ENCODE peak calls at places on chromosomes 13 and 19, in five cellular contexts. D is spleen; H is HCT116; K is WERI-Rb-1; U is CD4-positive, CD25-positive, alpha-beta regulatory T cell. W is an unnamed sample. For H3K9me3, the result is how much of the 10 kb centered on the place peaks cover.

GRCh38 chr19:47005873-47006272 is 13.8 kb upstream of the NPAS1 start:
- DNase-seq in H (peak), U (no peak), K (no peak), D (no peak), W (no peak)

GRCh38 chr13:72127031-72127430 is 260.0 kb upstream of the DACH1 start:
- DNase-seq in K (no peak), D (no peak), H (no peak), U (no peak), W (no peak)

GRCh38 chr19:45564131-45564780 is 20.3 kb downstream of the OPA3 start:
- DNase-seq in H (no peak), K (peak), D (no peak), U (no peak), W (no peak)

GRCh38 chr13:20825476-20825875 is 51.7 kb upstream of the EEF1AKMT1 start:
- DNase-seq in D (no peak), U (no peak), K (no peak), H (no peak), W (no peak)

GRCh38 chr13:40063278-40063698 is 407.8 kb downstream of the COG6 start:
- DNase-seq in U (no peak), H (no peak), D (no peak), K (no peak), W (no peak)

GRCh38 chr13:114007566-114007965 is 33.7 kb upstream of the C13orf46 start:
- DNase-seq in K (no peak), H (no peak), U (no peak), D (peak), W (no peak)

GRCh38 chr13:42361701-42362100 is 89.7 kb downstream of the AKAP11 start:
- DNase-seq in H (no peak), U (no peak), K (no peak), D (no peak), W (no peak)

GRCh38 chr19:33440241-33440640 is 66.7 kb downstream of the CEBPG start:
- DNase-seq in H (no peak), D (peak), K (no peak), U (no peak), W (no peak)

GRCh38 chr13:32682740-32683139 is 96.5 kb downstream of the PDS5B start:
- DNase-seq in H (no peak), D (no peak), U (no peak), K (no peak), W (no peak)

GRCh38 chr13:101706651-101707050 is 254.2 kb downstream of the ITGBL1 start:
- DNase-seq in U (no peak), K (no peak), D (no peak), H (no peak), W (no peak)

GRCh38 chr13:100798739-100799361 is 124.3 kb upstream of the TMTC4 start:
- DNase-seq in U (no peak), H (no peak), K (no peak), D (no peak), W (no peak)

GRCh38 chr19:51784922-51785690 is 9.9 kb upstream of the FPR3 start:
- DNase-seq in U (no peak), H (no peak), D (no peak), K (no peak), W (no peak)

GRCh38 chr13:109687559-109688448 is 98.6 kb downstream of the IRS2 start:
- DNase-seq in D (no peak), K (no peak), U (no peak), H (no peak), W (no peak)

GRCh38 chr19:2952953-2953481 is 8.2 kb upstream of the ZNF77 start:
- DNase-seq in K (no peak), H (no peak), U (no peak), D (no peak), W (no peak)

GRCh38 chr13:89066868-89067466 is 1395.8 kb downstream of the SLITRK5 start:
- DNase-seq in H (peak), U (no peak), D (no peak), K (peak), W (no peak)

GRCh38 chr19:50332264-50333038 is 3.3 kb upstream of the KCNC3 start:
- DNase-seq in D (peak), U (no peak), K (no peak), H (no peak), W (no peak)

GRCh38 chr19:48271531-48272151 is 1.8 kb downstream of the ZNF114 start:
- DNase-seq in H (no peak), K (no peak), U (no peak), D (peak), W (no peak)

GRCh38 chr13:97275265-97275664 is 53.1 kb downstream of the MBNL2 start:
- DNase-seq in H (no peak), U (no peak), K (no peak), D (no peak), W (no peak)

GRCh38 chr13:32537580-32538233 is 888 bp downstream of the N4BP2L2 start:
- DNase-seq in D (peak), H (peak), K (peak), U (peak), W (peak)

GRCh38 chr19:23314505-23315241 is 64.5 kb upstream of the ZNF724 start:
- DNase-seq in K (no peak), H (no peak), D (no peak), U (no peak), W (no peak)
- H3K9me3 ChIP-seq in K (under half), H (under half), D (half or more), U (under half), W (under half)

GRCh38 chr19:27719034-27719433 is 1493.9 kb downstream of the UQCRFS1 start:
- DNase-seq in K (no peak), H (no peak), U (no peak), D (no peak), W (no peak)
- H3K9me3 ChIP-seq in K (under half), H (under half), U (under half), D (half or more), W (half or more)

GRCh38 chr19:22606954-22607652 is 27.0 kb upstream of the ZNF492 start:
- DNase-seq in U (no peak), K (no peak), D (no peak), H (no peak), W (no peak)

GRCh38 chr19:22608441-22608840 is 25.7 kb upstream of the ZNF492 start:
- DNase-seq in U (no peak), H (no peak), K (no peak), D (no peak), W (no peak)

GRCh38 chr19:22609630-22610029 is 24.5 kb upstream of the ZNF492 start:
- DNase-seq in K (no peak), D (no peak), U (no peak), H (no peak), W (no peak)

GRCh38 chr19:22606212-22606553 is 27.9 kb upstream of the ZNF492 start:
- DNase-seq in H (no peak), K (no peak), D (no peak), U (no peak), W (no peak)

GRCh38 chr19:22607653-22608430 is 26.3 kb upstream of the ZNF492 start:
- DNase-seq in U (no peak), D (no peak), K (no peak), H (no peak), W (no peak)
- H3K9me3 ChIP-seq in U (under half), D (half or more), K (under half), H (under half), W (under half)

GRCh38 chr19:57071414-57071813 is 48.4 kb upstream of the USP29 start:
- DNase-seq in U (no peak), D (no peak), H (no peak), K (no peak), W (no peak)
- H3K9me3 ChIP-seq in U (under half), D (half or more), H (under half), K (under half), W (under half)

DNA sequence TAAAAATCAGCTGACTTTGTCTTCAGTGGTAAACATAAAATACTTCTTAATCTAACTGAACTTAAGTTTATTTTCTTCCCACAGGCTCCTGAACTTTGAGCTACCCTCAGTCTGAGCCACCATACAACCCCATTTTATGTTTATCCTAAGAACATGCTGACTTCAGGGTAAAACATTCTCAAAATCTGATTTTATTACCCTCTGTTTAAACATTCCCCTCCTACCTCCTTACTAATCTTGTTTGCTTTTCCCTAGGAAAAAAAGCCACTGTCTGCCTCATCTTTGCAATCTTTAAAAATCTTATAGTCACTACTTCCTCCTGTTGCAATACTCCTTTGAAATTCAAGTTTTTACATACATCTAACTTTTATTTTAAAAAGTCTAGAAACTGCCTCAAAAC is 4.0 kb downstream of the ZNF91 start:
- DNase-seq in D (no peak), K (no peak), H (no peak), U (no peak), W (no peak)
- H3K9me3 ChIP-seq in D (half or more), K (under half), H (under half), U (under half), W (under half)

DNA sequence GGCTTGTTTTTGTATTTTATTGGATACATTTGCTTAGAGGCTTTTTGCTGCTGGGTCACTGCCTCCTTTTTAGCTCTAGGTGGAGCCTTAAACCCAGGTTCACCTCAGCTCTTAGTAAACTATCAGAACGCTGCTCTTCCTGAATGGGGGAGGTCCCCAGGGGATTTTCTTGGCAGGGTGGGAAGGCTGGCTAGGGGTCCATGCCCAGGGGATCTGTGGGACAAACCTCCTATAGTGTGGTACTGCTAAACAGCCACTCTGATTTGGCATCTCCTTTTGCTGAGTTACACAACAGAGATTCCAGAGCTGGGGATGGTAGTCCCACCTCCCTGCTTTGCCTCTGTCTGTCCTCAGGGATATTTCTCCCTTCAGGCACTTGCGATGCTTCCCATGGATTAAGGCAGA is 204.9 kb downstream of the ZIC5 start:
- DNase-seq in H (no peak), D (no peak), K (peak), U (no peak), W (no peak)
- H3K9me3 ChIP-seq in H (under half), D (half or more), K (under half), U (under half), W (under half)

GRCh38 chr19:9461938-9462337 is 26.6 kb upstream of the ZNF266 start:
- DNase-seq in K (no peak), D (no peak), U (no peak), H (no peak), W (no peak)
- H3K9me3 ChIP-seq in K (under half), D (half or more), U (under half), H (under half), W (half or more)

GRCh38 chr19:43960411-43960810 is 9.4 kb downstream of the ZNF221 start:
- DNase-seq in H (no peak), U (no peak), K (no peak), D (no peak), W (no peak)

GRCh38 chr19:43966079-43966694 is 15.2 kb downstream of the ZNF221 start:
- DNase-seq in H (no peak), U (no peak), D (no peak), K (no peak), W (no peak)
- H3K9me3 ChIP-seq in H (under half), U (half or more), D (half or more), K (under half), W (half or more)